ENCODE peak calls at places on chromosomes 1 and 21, in five cellular contexts. One of them, this sample, is unnamed.

GRCh38 chr1:183243190-183244065 is 57.4 kb downstream of the LAMC2 start:
- DNase-seq in uterus: peak
- DNase-seq in B cell: no peak
- DNase-seq in CD4-positive, alpha-beta T cell: no peak
- DNase-seq in GM10248: no peak
- DNase-seq in this sample: no peak

GRCh38 chr1:35031103-35031452 is 667 bp downstream of the ZMYM6 start:
- DNase-seq in uterus: peak
- DNase-seq in B cell: peak
- DNase-seq in CD4-positive, alpha-beta T cell: peak
- DNase-seq in GM10248: no peak
- DNase-seq in this sample: peak

GRCh38 chr21:29436143-29436542 is 137.4 kb downstream of the BACH1 start:
- DNase-seq in uterus: no peak
- DNase-seq in B cell: no peak
- DNase-seq in CD4-positive, alpha-beta T cell: peak
- DNase-seq in GM10248: no peak
- DNase-seq in this sample: peak

GRCh38 chr1:23923592-23924495 is 10.7 kb upstream of the CNR2 start:
- DNase-seq in uterus: no peak
- DNase-seq in B cell: no peak
- DNase-seq in CD4-positive, alpha-beta T cell: no peak
- DNase-seq in GM10248: no peak
- DNase-seq in this sample: no peak

GRCh38 chr1:64282353-64282752 is 78.9 kb downstream of the UBE2U start:
- DNase-seq in uterus: no peak
- DNase-seq in B cell: no peak
- DNase-seq in CD4-positive, alpha-beta T cell: no peak
- DNase-seq in GM10248: no peak
- DNase-seq in this sample: no peak

GRCh38 chr1:26278835-26279597 is 870 bp upstream of the SH3BGRL3 start:
- DNase-seq in uterus: no peak
- DNase-seq in B cell: no peak
- DNase-seq in CD4-positive, alpha-beta T cell: no peak
- DNase-seq in GM10248: no peak
- DNase-seq in this sample: peak

GRCh38 chr1:229342902-229343587 is at the start of gene CCSAP:
- DNase-seq in uterus: peak
- DNase-seq in B cell: peak
- DNase-seq in CD4-positive, alpha-beta T cell: peak
- DNase-seq in GM10248: peak
- DNase-seq in this sample: peak

GRCh38 chr1:201702936-201703335 is 126.0 kb upstream of the IPO9 start:
- DNase-seq in uterus: peak
- DNase-seq in B cell: no peak
- DNase-seq in CD4-positive, alpha-beta T cell: no peak
- DNase-seq in GM10248: no peak
- DNase-seq in this sample: no peak

GRCh38 chr1:71522721-71523120 is 441.9 kb upstream of the ZRANB2 start:
- DNase-seq in uterus: no peak
- DNase-seq in B cell: no peak
- DNase-seq in CD4-positive, alpha-beta T cell: no peak
- DNase-seq in GM10248: no peak
- DNase-seq in this sample: no peak

GRCh38 chr1:46303872-46304326 is 401 bp downstream of the UQCRH start:
- DNase-seq in uterus: no peak
- DNase-seq in B cell: no peak
- DNase-seq in CD4-positive, alpha-beta T cell: no peak
- DNase-seq in GM10248: no peak
- DNase-seq in this sample: no peak

DNA sequence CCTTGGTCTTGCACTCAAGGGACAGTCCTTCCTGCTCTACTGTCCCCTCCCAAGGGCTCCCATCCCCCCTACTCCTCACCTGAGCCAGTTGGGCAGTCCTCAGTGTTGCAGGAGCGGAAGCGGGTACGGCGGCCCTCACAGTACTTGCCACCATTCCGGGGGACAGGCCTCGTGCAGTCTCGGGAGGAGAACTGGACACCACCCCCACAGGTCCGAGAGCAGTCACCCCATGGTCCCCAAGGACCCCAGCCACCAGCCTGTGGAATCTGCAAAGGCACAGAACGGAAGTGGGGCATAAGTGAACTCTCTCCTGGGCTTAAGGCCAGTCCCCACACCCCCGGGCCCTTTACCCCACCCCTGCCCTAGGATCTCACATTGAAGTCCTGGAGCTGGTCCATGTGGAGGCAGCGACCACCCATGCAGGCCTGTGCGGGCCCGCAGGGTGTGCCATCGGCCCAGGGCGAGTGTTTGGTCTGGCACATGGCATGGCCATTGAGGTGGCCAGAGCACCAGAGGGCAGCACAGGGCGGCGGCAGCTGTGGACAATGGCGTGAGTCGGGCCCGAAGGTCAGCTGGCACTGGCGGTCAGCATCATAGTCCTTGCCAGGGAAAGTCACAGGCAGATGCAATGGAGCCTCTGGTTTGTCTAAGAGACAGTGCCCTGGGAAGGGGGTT is 5.2 kb downstream of the ADAMTS4 start:
- DNase-seq in uterus: no peak
- DNase-seq in B cell: no peak
- DNase-seq in CD4-positive, alpha-beta T cell: no peak
- DNase-seq in GM10248: no peak
- DNase-seq in this sample: no peak
- TF ChIP-seq CTCF in uterus: no peak
- TF ChIP-seq CTCF in B cell: no peak
- TF ChIP-seq CTCF in CD4-positive, alpha-beta T cell: no peak
- TF ChIP-seq CTCF in GM10248: no peak
- TF ChIP-seq CTCF in this sample: no peak

GRCh38 chr1:236124965-236125364 is 17.4 kb upstream of the GPR137B start:
- DNase-seq in uterus: no peak
- DNase-seq in B cell: no peak
- DNase-seq in CD4-positive, alpha-beta T cell: no peak
- DNase-seq in GM10248: no peak
- DNase-seq in this sample: peak
- TF ChIP-seq CTCF in uterus: no peak
- TF ChIP-seq CTCF in B cell: no peak
- TF ChIP-seq CTCF in CD4-positive, alpha-beta T cell: no peak
- TF ChIP-seq CTCF in GM10248: peak
- TF ChIP-seq CTCF in this sample: no peak

GRCh38 chr1:1619917-1620361 is 4.6 kb downstream of the MIB2 start:
- DNase-seq in uterus: no peak
- DNase-seq in B cell: no peak
- DNase-seq in CD4-positive, alpha-beta T cell: no peak
- DNase-seq in GM10248: no peak
- DNase-seq in this sample: peak
- TF ChIP-seq CTCF in uterus: no peak
- TF ChIP-seq CTCF in B cell: no peak
- TF ChIP-seq CTCF in CD4-positive, alpha-beta T cell: no peak
- TF ChIP-seq CTCF in GM10248: peak
- TF ChIP-seq CTCF in this sample: peak

DNA sequence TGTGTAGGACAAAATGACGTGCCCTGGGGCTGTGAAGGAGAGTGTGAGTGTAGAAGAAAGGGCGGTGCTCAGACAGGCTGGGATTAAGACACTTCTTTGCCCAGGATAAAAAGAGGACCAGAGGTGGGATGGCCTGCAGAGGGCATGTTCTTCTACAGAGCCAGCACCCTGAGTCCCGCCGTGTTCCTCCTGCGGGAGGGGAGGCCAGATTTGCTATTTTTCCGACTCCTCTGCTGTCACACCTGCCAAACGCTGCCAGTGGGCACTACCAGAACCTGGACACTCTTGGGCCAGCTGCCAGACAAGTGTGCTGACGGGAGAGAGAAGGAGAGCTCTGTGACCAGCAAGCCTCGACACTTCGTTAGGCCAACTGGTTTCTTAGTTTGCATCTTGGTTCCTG is 206.4 kb downstream of the PLD5 start:
- DNase-seq in uterus: no peak
- DNase-seq in B cell: no peak
- DNase-seq in CD4-positive, alpha-beta T cell: no peak
- DNase-seq in GM10248: no peak
- DNase-seq in this sample: no peak
- TF ChIP-seq CTCF in uterus: no peak
- TF ChIP-seq CTCF in B cell: no peak
- TF ChIP-seq CTCF in CD4-positive, alpha-beta T cell: no peak
- TF ChIP-seq CTCF in GM10248: no peak
- TF ChIP-seq CTCF in this sample: no peak

GRCh38 chr21:34075760-34076159 is 2.4 kb downstream of the MRPS6 start:
- DNase-seq in uterus: no peak
- DNase-seq in B cell: no peak
- DNase-seq in CD4-positive, alpha-beta T cell: no peak
- DNase-seq in GM10248: no peak
- DNase-seq in this sample: no peak

GRCh38 chr21:34075099-34075425 is 1.7 kb downstream of the MRPS6 start:
- DNase-seq in uterus: no peak
- DNase-seq in B cell: no peak
- DNase-seq in CD4-positive, alpha-beta T cell: no peak
- DNase-seq in GM10248: no peak
- DNase-seq in this sample: no peak

GRCh38 chr21:34073749-34074282 is 438 bp downstream of the MRPS6 start:
- DNase-seq in uterus: no peak
- DNase-seq in B cell: peak
- DNase-seq in CD4-positive, alpha-beta T cell: peak
- DNase-seq in GM10248: peak
- DNase-seq in this sample: peak

GRCh38 chr21:34073032-34073748 is at the start of the genes MRPS6 and SLC5A3:
- DNase-seq in uterus: peak
- DNase-seq in B cell: peak
- DNase-seq in CD4-positive, alpha-beta T cell: peak
- DNase-seq in GM10248: peak
- DNase-seq in this sample: peak

DNA sequence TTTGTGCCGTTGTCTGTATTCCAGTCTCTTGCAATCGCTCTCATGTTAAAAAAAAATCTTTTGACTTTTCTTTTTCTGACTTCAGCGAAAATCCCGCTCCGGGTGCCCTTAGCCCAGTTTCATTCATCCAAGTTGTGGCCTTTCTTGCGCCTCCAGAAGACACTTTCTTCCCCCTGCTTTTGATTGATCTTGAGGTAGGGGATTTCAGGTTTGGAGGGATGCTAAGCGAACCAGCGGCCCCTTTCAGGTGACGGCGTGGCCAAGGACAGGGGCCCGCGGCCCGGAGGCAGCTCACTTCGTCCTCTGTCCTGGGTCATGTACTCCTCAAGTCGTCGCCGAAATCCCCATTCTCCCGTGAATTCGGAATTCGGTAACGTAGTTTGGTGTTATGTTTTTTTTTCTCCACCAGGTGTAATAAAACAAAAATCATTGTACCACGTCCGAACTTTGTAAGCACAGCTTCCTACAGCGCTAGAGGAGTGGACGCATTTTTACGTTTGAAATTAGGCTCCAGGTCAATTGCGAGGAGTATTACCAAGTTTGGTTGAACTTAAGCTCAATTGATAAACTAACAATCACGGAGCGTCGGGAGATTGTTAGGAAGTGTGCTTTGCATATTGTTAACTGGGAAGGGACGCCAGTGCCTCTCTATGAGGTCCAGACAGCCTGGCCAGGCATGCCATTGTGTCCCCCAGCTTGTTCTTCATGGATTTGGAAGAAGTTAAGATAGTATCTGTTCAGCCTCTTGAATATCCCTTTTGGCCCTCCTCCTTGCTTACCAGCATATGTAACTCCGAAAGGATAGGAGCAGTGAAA is 1.1 kb downstream of the MRPS6 start:
- DNase-seq in uterus: no peak
- DNase-seq in B cell: no peak
- DNase-seq in CD4-positive, alpha-beta T cell: no peak
- DNase-seq in GM10248: no peak
- DNase-seq in this sample: peak
- TF ChIP-seq CTCF in uterus: no peak
- TF ChIP-seq CTCF in B cell: no peak
- TF ChIP-seq CTCF in CD4-positive, alpha-beta T cell: no peak
- TF ChIP-seq CTCF in GM10248: no peak
- TF ChIP-seq CTCF in this sample: peak

GRCh38 chr1:78690516-78690915 is 40.9 kb downstream of the IFI44 start:
- DNase-seq in uterus: no peak
- DNase-seq in B cell: no peak
- DNase-seq in CD4-positive, alpha-beta T cell: no peak
- DNase-seq in GM10248: no peak
- DNase-seq in this sample: no peak

GRCh38 chr1:78687315-78687714 is 37.7 kb downstream of the IFI44 start:
- DNase-seq in uterus: no peak
- DNase-seq in B cell: no peak
- DNase-seq in CD4-positive, alpha-beta T cell: no peak
- DNase-seq in GM10248: no peak
- DNase-seq in this sample: no peak

GRCh38 chr1:78691995-78692747 is 42.5 kb downstream of the IFI44 start:
- DNase-seq in uterus: no peak
- DNase-seq in B cell: no peak
- DNase-seq in CD4-positive, alpha-beta T cell: no peak
- DNase-seq in GM10248: no peak
- DNase-seq in this sample: no peak

GRCh38 chr1:78687914-78688313 is 38.3 kb downstream of the IFI44 start:
- DNase-seq in uterus: no peak
- DNase-seq in B cell: no peak
- DNase-seq in CD4-positive, alpha-beta T cell: no peak
- DNase-seq in GM10248: no peak
- DNase-seq in this sample: no peak

DNA sequence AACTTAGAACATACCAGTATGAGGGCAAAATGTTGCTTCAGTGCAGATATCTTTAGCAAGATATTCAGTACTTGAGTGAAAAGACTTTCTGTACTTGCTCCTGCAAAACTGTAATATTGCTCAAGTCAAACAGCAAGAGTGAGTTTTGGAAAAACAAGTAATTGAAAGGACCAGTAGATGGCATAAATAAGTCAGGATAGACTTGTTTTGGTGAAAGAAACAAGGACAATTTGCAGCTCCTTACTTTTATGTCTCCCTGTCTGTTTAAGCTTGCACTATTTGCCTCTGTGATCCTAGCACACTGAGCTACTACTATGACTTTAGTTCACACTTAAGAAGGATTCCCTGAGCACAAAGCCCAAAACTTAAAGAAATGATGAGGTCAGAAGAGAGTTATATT is 39.1 kb downstream of the IFI44 start:
- DNase-seq in uterus: no peak
- DNase-seq in B cell: no peak
- DNase-seq in CD4-positive, alpha-beta T cell: no peak
- DNase-seq in GM10248: no peak
- DNase-seq in this sample: no peak
- TF ChIP-seq CTCF in uterus: no peak
- TF ChIP-seq CTCF in B cell: no peak
- TF ChIP-seq CTCF in CD4-positive, alpha-beta T cell: no peak
- TF ChIP-seq CTCF in GM10248: no peak
- TF ChIP-seq CTCF in this sample: no peak

GRCh38 chr1:38037481-38037939 is 9.1 kb downstream of the POU3F1 start:
- DNase-seq in uterus: no peak
- DNase-seq in B cell: no peak
- DNase-seq in CD4-positive, alpha-beta T cell: no peak
- DNase-seq in GM10248: no peak
- DNase-seq in this sample: no peak
- TF ChIP-seq CTCF in uterus: no peak
- TF ChIP-seq CTCF in B cell: peak
- TF ChIP-seq CTCF in CD4-positive, alpha-beta T cell: no peak
- TF ChIP-seq CTCF in GM10248: peak
- TF ChIP-seq CTCF in this sample: no peak

This sample was measured in activated CD8-positive, alpha-beta T cell treated with anti-CD3 and anti-CD28 coated beads for 36 hours.